ENCODE peak calls at places on chromosome 22, in nine cellular contexts. S is PC-3; O is psoas muscle; D is SJSA1; C is sigmoid colon; R is adrenal gland; X is uterus; M is mammary epithelial cell; H is CD8-positive, alpha-beta T cell. Z is an unnamed sample. For H3K4me1, the result is how much of the 10 kb centered on the place peaks cover.

GRCh38 chr22:49936973-49937757 is 18.7 kb downstream of the CRELD2 start:
- DNase-seq in D (no peak), M (no peak), H (no peak), O (no peak), C (no peak), X (no peak), S (no peak), R (no peak), Z (no peak)

GRCh38 chr22:23060612-23061400 is 9.5 kb upstream of the GNAZ start:
- DNase-seq in O (no peak), H (peak), X (no peak), C (no peak), R (peak), D (no peak), S (no peak), M (no peak), Z (no peak)

GRCh38 chr22:46637711-46638600 is 17.8 kb downstream of the GRAMD4 start:
- DNase-seq in H (no peak), S (no peak), X (no peak), M (no peak), R (peak), D (no peak), C (no peak), O (no peak), Z (peak)

GRCh38 chr22:21698430-21699329 is 32.9 kb downstream of the PPIL2 start:
- DNase-seq in H (no peak), O (peak), S (no peak), M (no peak), R (peak), D (peak), C (no peak), X (peak), Z (no peak)

GRCh38 chr22:22155607-22156006 is 89.0 kb upstream of the VPREB1 start:
- DNase-seq in H (no peak), D (no peak), R (no peak), C (no peak), M (no peak), S (no peak), O (no peak), X (no peak), Z (no peak)

GRCh38 chr22:44931766-44932165 is 78.0 kb downstream of the PHF21B start:
- DNase-seq in S (no peak), M (no peak), H (no peak), R (no peak), C (no peak), O (no peak), X (no peak), D (no peak), Z (no peak)

GRCh38 chr22:23753371-23753770 is 854 bp downstream of the VPREB3 start:
- DNase-seq in O (no peak), M (no peak), R (no peak), D (no peak), H (no peak), X (no peak), C (no peak), S (no peak), Z (no peak)

GRCh38 chr22:48316245-48316875 is 1511.3 kb downstream of the BRD1 start:
- DNase-seq in C (peak), S (no peak), D (peak), M (no peak), H (no peak), O (no peak), X (peak), R (no peak), Z (no peak)

GRCh38 chr22:32775957-32776356 is 25.5 kb upstream of the TIMP3 start:
- DNase-seq in O (no peak), R (no peak), S (no peak), D (no peak), H (no peak), M (no peak), X (no peak), C (no peak), Z (peak)

GRCh38 chr22:28544431-28544868 is 135.2 kb downstream of the TTC28 start:
- DNase-seq in D (no peak), H (no peak), R (peak), M (peak), C (no peak), S (peak), O (no peak), X (no peak), Z (no peak)

GRCh38 chr22:47465222-47465621 is 702.8 kb downstream of the TBC1D22A start:
- DNase-seq in O (no peak), S (no peak), D (no peak), C (no peak), X (no peak), M (no peak), H (no peak), R (no peak), Z (no peak)

GRCh38 chr22:38967451-38968450 is 10.3 kb downstream of the APOBEC3A start:
- DNase-seq in M (no peak), S (no peak), X (no peak), H (no peak), D (no peak), R (peak), C (no peak), O (peak), Z (no peak)

GRCh38 chr22:41828516-41828915 is 4.4 kb upstream of the SREBF2 start:
- DNase-seq in R (no peak), D (no peak), M (no peak), H (no peak), X (no peak), C (no peak), S (no peak), O (no peak), Z (peak)

GRCh38 chr22:17164392-17165024 is 5.4 kb upstream of the HDHD5 start:
- DNase-seq in S (no peak), H (no peak), D (no peak), M (no peak), O (no peak), X (no peak), C (no peak), R (no peak), Z (no peak)

GRCh38 chr22:41353862-41354575 is 27.7 kb upstream of the TEF start:
- DNase-seq in H (no peak), D (no peak), M (no peak), C (no peak), R (no peak), X (no peak), O (no peak), S (no peak), Z (no peak)

GRCh38 chr22:18965526-18966421 is 29.7 kb upstream of the PRODH start:
- DNase-seq in H (no peak), C (peak), D (no peak), O (no peak), X (no peak), S (no peak), R (no peak), M (no peak), Z (no peak)

GRCh38 chr22:26450453-26451185 is 21.6 kb downstream of the ASPHD2 start:
- DNase-seq in O (no peak), R (no peak), H (no peak), D (no peak), S (no peak), C (peak), M (no peak), X (no peak), Z (peak)

GRCh38 chr22:50599816-50600454 is 658 bp upstream of the MAPK8IP2 start:
- DNase-seq in X (peak), C (peak), M (peak), H (peak), D (peak), S (peak), O (peak), R (peak), Z (peak)

GRCh38 chr22:43177479-43177878 is 9.5 kb downstream of the TTLL12 start:
- DNase-seq in D (no peak), R (no peak), S (no peak), C (no peak), X (no peak), H (no peak), M (no peak), O (no peak), Z (no peak)

GRCh38 chr22:45454260-45454659 is 40.8 kb downstream of the RIBC2 start:
- DNase-seq in M (no peak), O (no peak), X (no peak), S (no peak), D (no peak), R (no peak), H (no peak), C (no peak), Z (no peak)

GRCh38 chr22:40391417-40391816 is 21.0 kb downstream of the SGSM3 start:
- DNase-seq in O (no peak), S (no peak), M (no peak), X (no peak), D (no peak), R (no peak), C (no peak), H (no peak), Z (no peak)

GRCh38 chr22:39489094-39490068 is 12.7 kb upstream of the MIEF1 start:
- DNase-seq in S (no peak), R (no peak), D (no peak), X (no peak), C (peak), O (no peak), M (no peak), H (no peak), Z (peak)

GRCh38 chr22:33465554-33465953 is 407.4 kb upstream of the SYN3 start:
- DNase-seq in H (no peak), X (no peak), M (no peak), D (no peak), S (no peak), C (no peak), R (peak), O (no peak), Z (no peak)

GRCh38 chr22:48389916-48390315 is 1437.8 kb downstream of the BRD1 start:
- DNase-seq in R (no peak), M (no peak), X (no peak), S (no peak), H (no peak), D (no peak), C (peak), O (no peak), Z (no peak)

GRCh38 chr22:41699264-41700104 is at the start of gene MEI1:
- DNase-seq in X (peak), D (no peak), M (peak), S (no peak), H (peak), R (peak), C (peak), O (peak), Z (peak)

GRCh38 chr22:31496735-31497146 is 405 bp downstream of the SFI1 start:
- DNase-seq in O (peak), C (peak), X (no peak), D (no peak), R (peak), H (peak), M (no peak), S (no peak), Z (no peak)

GRCh38 chr22:49991167-49991566 is 21.4 kb downstream of the IL17REL start:
- DNase-seq in O (no peak), H (no peak), X (no peak), M (no peak), S (no peak), C (no peak), R (no peak), D (no peak), Z (no peak)

GRCh38 chr22:48753752-48754517 is 1073.7 kb downstream of the BRD1 start:
- DNase-seq in C (peak), M (no peak), X (no peak), D (peak), S (no peak), H (no peak), O (no peak), R (no peak), Z (no peak)

GRCh38 chr22:32788884-32789624 is 12.5 kb upstream of the TIMP3 start:
- DNase-seq in D (no peak), X (no peak), H (no peak), O (no peak), C (peak), R (no peak), M (no peak), S (no peak), Z (no peak)

GRCh38 chr22:49687333-49687732 is 140.3 kb downstream of the BRD1 start:
- DNase-seq in S (no peak), D (peak), O (no peak), C (no peak), X (no peak), R (no peak), M (no peak), H (no peak), Z (no peak)

GRCh38 chr22:37659066-37659896 is 758 bp downstream of the PDXP start:
- DNase-seq in M (no peak), X (no peak), D (no peak), R (no peak), H (no peak), C (no peak), O (no peak), S (no peak), Z (peak)

GRCh38 chr22:37660709-37661045 is 2.2 kb downstream of the PDXP start:
- DNase-seq in H (no peak), R (no peak), C (no peak), X (no peak), D (no peak), M (no peak), S (no peak), O (no peak), Z (no peak)

GRCh38 chr22:37659897-37660708 is 1.6 kb downstream of the PDXP start:
- DNase-seq in D (no peak), S (no peak), R (no peak), C (no peak), X (no peak), O (no peak), M (no peak), H (no peak), Z (peak)

GRCh38 chr22:37662039-37662438 is 3.5 kb downstream of the PDXP start:
- DNase-seq in H (no peak), M (no peak), R (no peak), D (no peak), S (no peak), X (no peak), O (no peak), C (no peak), Z (no peak)

DNA sequence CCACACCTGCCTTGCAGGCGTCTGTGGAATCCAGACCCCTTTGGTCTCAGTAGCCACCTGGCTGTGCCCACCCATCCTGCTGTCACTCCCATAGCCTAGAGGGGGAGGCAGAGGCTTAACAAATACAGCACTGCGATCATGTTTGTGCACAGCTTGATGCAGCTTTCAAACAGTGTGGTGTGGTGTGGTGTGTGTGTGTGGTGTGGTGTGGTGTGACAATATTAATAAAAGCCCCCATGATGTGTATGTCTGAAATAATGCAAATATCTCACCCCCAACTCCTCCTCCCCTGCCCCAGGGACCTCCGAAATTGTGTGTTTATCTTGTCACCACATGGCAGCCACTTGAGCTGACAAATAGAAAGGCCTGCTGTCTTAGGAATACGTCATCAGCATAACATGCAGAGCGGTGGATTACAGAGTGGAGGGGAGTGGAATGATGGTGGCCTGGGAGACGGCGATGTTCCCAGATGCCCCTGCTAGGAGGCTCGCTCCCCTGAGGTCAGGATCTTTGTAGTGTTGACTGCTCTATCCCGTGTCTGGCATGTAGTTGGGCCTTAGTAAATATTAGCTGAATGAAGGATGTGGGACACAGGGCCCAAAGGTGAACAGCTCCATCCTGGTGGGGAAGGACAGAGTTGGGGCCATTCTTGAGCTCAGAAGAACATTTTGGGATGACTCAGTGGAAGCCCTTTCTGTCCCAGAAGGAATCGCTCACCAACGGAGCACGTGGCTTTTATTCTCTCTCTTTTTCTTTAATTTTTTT is 2.8 kb downstream of the PDXP start:
- DNase-seq in O (no peak), X (no peak), S (peak), D (peak), M (peak), C (no peak), R (peak), H (no peak), Z (no peak)
- H3K27ac ChIP-seq in O (peak), X (peak), S (no peak), D (peak), M (no peak), C (peak), R (peak), H (no peak), Z (peak)

DNA sequence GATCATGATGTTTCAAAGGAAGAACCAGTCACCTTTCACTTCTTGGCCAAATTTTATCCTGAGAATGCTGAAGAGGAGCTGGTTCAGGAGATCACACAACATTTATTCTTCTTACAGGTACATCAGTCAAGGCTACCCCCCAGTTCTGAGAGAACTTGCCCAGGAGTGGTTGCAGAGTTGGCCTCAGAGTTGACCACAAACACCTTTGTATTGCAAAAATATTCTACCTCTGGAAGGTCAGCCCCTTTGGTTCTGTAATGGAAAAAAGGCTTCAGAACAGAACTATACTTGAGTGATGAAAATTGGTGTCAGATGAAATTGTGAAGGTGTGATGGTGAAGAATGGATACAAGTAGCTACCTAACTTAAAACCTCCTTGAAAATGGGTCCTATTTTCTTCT is 35.7 kb downstream of the NF2 start:
- DNase-seq in M (no peak), H (no peak), D (no peak), S (no peak), X (no peak), O (no peak), R (no peak), C (no peak), Z (no peak)
- H3K4me1 ChIP-seq in M (under half), H (under half), D (under half), S (under half), X (under half), O (under half), R (under half), C (under half), Z (under half)

GRCh38 chr22:25161916-25162530 is 37.6 kb upstream of the CRYBB3 start:
- DNase-seq in X (no peak), S (no peak), D (no peak), H (no peak), C (peak), M (no peak), R (no peak), O (peak), Z (no peak)
- H3K4me3 ChIP-seq in X (no peak), S (no peak), D (no peak), H (no peak), C (no peak), M (no peak), R (no peak), O (no peak), Z (no peak)

GRCh38 chr22:19986410-19987341 is 29.9 kb downstream of the ARVCF start:
- DNase-seq in D (peak), S (peak), O (peak), R (peak), H (peak), C (peak), X (peak), M (peak), Z (peak)
- H3K27ac ChIP-seq in D (no peak), S (no peak), O (peak), R (peak), H (no peak), C (peak), X (peak), M (no peak), Z (peak)